ENCODE peak calls at places on chromosome 12, in seven cellular contexts. B is IMR-90, V is stomach, S is tibial nerve, Z is body of pancreas, C is GM12878, P is thyroid gland. N is an unnamed sample.

GRCh38 chr12:88245905-88246304 is 103.8 kb downstream of the TMTC3 start:
- DNase-seq in S (no peak), Z (no peak), C (no peak), V (no peak), P (no peak), B (no peak), N (no peak)

GRCh38 chr12:72274926-72275325 is 2.8 kb downstream of the TRHDE start:
- DNase-seq in V (no peak), P (no peak), C (no peak), B (peak; percentile 79), Z (peak; percentile 33), S (no peak), N (no peak)

GRCh38 chr12:98895086-98895651 is 250.1 kb downstream of the APAF1 start:
- DNase-seq in B (no peak), Z (peak; percentile 32), C (no peak), V (no peak), P (peak; percentile 4), S (no peak), N (peak; percentile 68)

GRCh38 chr12:8890313-8891084 is 23.8 kb upstream of the PHC1 start:
- DNase-seq in B (peak; percentile 22), Z (peak; percentile 55), S (peak; percentile 72), P (peak; percentile 37), V (peak; percentile 51), C (peak; percentile 8), N (peak; percentile 44)

GRCh38 chr12:68451261-68452091 is 119.3 kb upstream of the MDM1 start:
- DNase-seq in C (peak; percentile 88), Z (peak; percentile 15), S (peak; percentile 59), P (peak; percentile 20), V (peak; percentile 29), B (peak; percentile 89), N (peak; percentile 50)

GRCh38 chr12:126879820-126880219 is 1387.2 kb upstream of the TMEM132C start:
- DNase-seq in S (no peak), Z (no peak), B (no peak), C (no peak), P (no peak), V (no peak), N (no peak)

GRCh38 chr12:10943167-10943566 is 4.1 kb upstream of the TAS2R14 start:
- DNase-seq in Z (no peak), S (no peak), B (no peak), V (no peak), P (no peak), C (no peak), N (no peak)

GRCh38 chr12:59149995-59150642 is 229.8 kb upstream of the LRIG3 start:
- DNase-seq in V (no peak), C (peak; percentile 21), P (no peak), B (peak; percentile 84), S (peak; percentile 44), Z (peak; percentile 11), N (no peak)

GRCh38 chr12:47938093-47938492 is 25.3 kb upstream of the TMEM106C start:
- DNase-seq in V (no peak), B (peak; percentile 56), C (no peak), P (no peak), Z (no peak), S (no peak), N (no peak)

GRCh38 chr12:126873701-126874100 is 1393.3 kb upstream of the TMEM132C start:
- DNase-seq in P (no peak), Z (no peak), V (no peak), S (no peak), B (no peak), C (no peak), N (no peak)

GRCh38 chr12:55934343-55934742 is 3.4 kb downstream of the DGKA start:
- DNase-seq in P (no peak), V (no peak), S (no peak), C (no peak), B (no peak), Z (no peak), N (no peak)

GRCh38 chr12:2268478-2269286 is 215.9 kb downstream of the CACNA1C start:
- DNase-seq in P (no peak), C (no peak), S (no peak), V (no peak), B (peak; percentile 81), Z (no peak), N (no peak)

GRCh38 chr12:2877047-2877958 is at the start of the genes FOXM1 and RHNO1:
- DNase-seq in S (peak; percentile 92), Z (peak; percentile 96), B (peak; percentile 85), C (no peak), V (peak; percentile 93), P (peak; percentile 88), N (peak; percentile 94)

GRCh38 chr12:26056335-26056734 is 68.5 kb downstream of the BHLHE41 start:
- DNase-seq in Z (peak; percentile 53), S (no peak), P (peak; percentile 39), V (peak; percentile 61), B (peak; percentile 59), C (no peak), N (no peak)

GRCh38 chr12:128408669-128409068 is 141.7 kb downstream of the TMEM132C start:
- DNase-seq in P (no peak), Z (no peak), V (no peak), B (no peak), C (no peak), S (no peak), N (no peak)

GRCh38 chr12:12916135-12916956 is 25.0 kb downstream of the GPRC5A start:
- DNase-seq in B (peak; percentile 73), V (peak; percentile 88), S (peak; percentile 96), C (no peak), Z (peak; percentile 89), P (peak; percentile 82), N (peak; percentile 92)

GRCh38 chr12:109517619-109518018 is 40.2 kb downstream of the UBE3B start:
- DNase-seq in B (no peak), P (no peak), Z (no peak), S (no peak), V (no peak), C (no peak), N (no peak)

GRCh38 chr12:1936406-1937320 is 18.2 kb upstream of the CACNA2D4 start:
- DNase-seq in V (peak; percentile 91), S (no peak), B (peak; percentile 82), P (peak; percentile 92), Z (peak; percentile 95), C (no peak), N (peak; percentile 76)

GRCh38 chr12:72081787-72082186 is 143.1 kb downstream of the TPH2 start:
- DNase-seq in P (no peak), B (no peak), S (no peak), Z (peak; percentile 7), V (no peak), C (no peak), N (no peak)

GRCh38 chr12:86379337-86379736 is 123.1 kb upstream of the MGAT4C start:
- DNase-seq in B (no peak), C (no peak), P (no peak), V (no peak), S (no peak), Z (no peak), N (no peak)

GRCh38 chr12:110696283-110696682 is 7.4 kb upstream of the HVCN1 start:
- DNase-seq in V (no peak), Z (no peak), S (no peak), B (no peak), P (no peak), C (no peak), N (no peak)

GRCh38 chr12:29737616-29738015 is 46.1 kb downstream of the TMTC1 start:
- DNase-seq in V (no peak), C (no peak), Z (no peak), S (no peak), P (no peak), B (no peak), N (no peak)
- H3K4me1 ChIP-seq in V (no peaks in the 10 kb centered on the region), C (no peaks in the 10 kb centered on the region), Z (no peaks in the 10 kb centered on the region), S (no peaks in the 10 kb centered on the region), P (no peaks in the 10 kb centered on the region), B (peaks cover 16% of the 10 kb centered on the region), N (peaks cover 5% of the 10 kb centered on the region)

GRCh38 chr12:34186492-34186891 is 164.2 kb downstream of the ALG10 start:
- DNase-seq in S (no peak), B (no peak), Z (no peak), V (no peak), C (no peak), P (no peak), N (no peak)

GRCh38 chr12:34190054-34190453 is 167.8 kb downstream of the ALG10 start:
- DNase-seq in V (no peak), Z (no peak), P (no peak), C (no peak), B (no peak), S (no peak), N (no peak)

GRCh38 chr12:34188974-34189373 is 166.7 kb downstream of the ALG10 start:
- DNase-seq in C (no peak), P (no peak), Z (no peak), V (no peak), S (no peak), B (no peak), N (no peak)
- H3K9me3 ChIP-seq in C (no peaks in the 10 kb centered on the region), P (no peaks in the 10 kb centered on the region), Z (no peaks in the 10 kb centered on the region), V (no peaks in the 10 kb centered on the region), S (no peaks in the 10 kb centered on the region), B (peaks cover 2% of the 10 kb centered on the region), N (no peaks in the 10 kb centered on the region)

DNA sequence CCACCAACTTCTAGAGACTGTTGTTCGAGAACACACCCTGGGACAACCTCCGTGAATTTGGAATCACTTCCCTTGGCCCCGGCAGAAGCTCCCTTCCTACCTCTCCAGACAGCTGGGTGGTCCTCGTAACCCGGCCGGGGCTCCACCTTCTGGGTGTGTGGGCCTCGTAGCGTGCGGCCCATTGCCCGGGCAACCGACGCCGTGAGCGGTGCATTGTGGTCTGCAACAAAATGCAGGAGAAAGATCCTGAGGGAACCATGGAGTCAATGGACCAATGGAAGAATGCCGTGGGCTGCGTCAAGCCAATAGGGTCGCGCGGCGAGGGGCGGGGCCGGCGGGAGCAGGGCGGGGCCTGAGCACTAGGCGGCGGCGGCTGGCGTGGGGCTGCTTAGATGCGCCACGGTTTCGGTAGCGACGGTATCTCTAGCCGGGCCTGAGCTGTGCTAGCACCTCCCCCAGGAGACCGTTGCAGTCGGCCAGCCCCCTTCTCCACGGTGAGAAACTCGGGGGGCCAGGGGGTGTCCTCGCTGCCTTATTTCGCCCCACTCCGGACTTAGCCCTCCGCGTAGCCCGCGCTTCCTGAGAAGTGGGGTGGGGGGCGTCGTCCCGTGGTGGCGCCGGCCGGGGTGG is at the start of gene DYNLL1:
- DNase-seq in S (peak; percentile 98), C (peak; percentile 93), B (peak; percentile 94), P (peak; percentile 95), Z (peak; percentile 98), V (peak; percentile 98), N (peak; percentile 98)
- TF ChIP-seq POLR2A in S (peak; percentile 80), C (peak; percentile 97), B (peak; percentile 95), P (peak; percentile 67), Z (peak; percentile 78), V (peak; percentile 58), N (peak; percentile 83)

GRCh38 chr12:122681814-122682213 is 21.3 kb downstream of the HCAR2 start:
- DNase-seq in P (no peak), C (peak; percentile 7), V (no peak), Z (no peak), S (no peak), B (peak; percentile 16), N (no peak)
- H3K4me1 ChIP-seq in P (peaks cover 24% of the 10 kb centered on the region), C (no peaks in the 10 kb centered on the region), V (no peaks in the 10 kb centered on the region), Z (no peaks in the 10 kb centered on the region), S (no peaks in the 10 kb centered on the region), B (peaks cover 13% of the 10 kb centered on the region), N (no peaks in the 10 kb centered on the region)

GRCh38 chr12:34597548-34598351 is 575.5 kb downstream of the ALG10 start:
- DNase-seq in V (peak; percentile 19), P (no peak), S (no peak), Z (peak; percentile 1), C (no peak), B (no peak), N (no peak)
- H3K9me3 ChIP-seq in V (peaks cover 98% of the 10 kb centered on the region), P (no peaks in the 10 kb centered on the region), S (no peaks in the 10 kb centered on the region), Z (no peaks in the 10 kb centered on the region), C (no peaks in the 10 kb centered on the region), B (peaks cover 54% of the 10 kb centered on the region), N (no peaks in the 10 kb centered on the region)

GRCh38 chr12:6765634-6766581 is at the start of gene PTMS:
- DNase-seq in V (peak; percentile 63), C (no peak), B (peak; percentile 92), S (peak; percentile 69), Z (peak; percentile 75), P (peak; percentile 82), N (peak; percentile 92)
- TF ChIP-seq POLR2A in V (no peak), C (peak; percentile 65), B (peak; percentile 91), S (peak; percentile 9), Z (peak; percentile 72), P (peak; percentile 58), N (peak; percentile 88)

N was measured in ovary.